ENCODE peak calls at places on chromosomes 6 and 20, in six cellular contexts. W is osteoblast, E is small intestine, Q is body of pancreas, D is GM23338, B is heart left ventricle. J is an unnamed sample. For H3K27me3, the result is how much of the 10 kb centered on the place peaks cover.

GRCh38 chr20:3218307-3218988 is 9.2 kb downstream of the ITPA start:
- DNase-seq in Q (peak), E (peak), B (peak), D (peak), W (peak), J (peak)

GRCh38 chr6:2966347-2966746 is 5.0 kb downstream of the SERPINB6 start:
- DNase-seq in Q (peak), D (no peak), W (no peak), E (peak), B (no peak), J (no peak)

GRCh38 chr6:11218827-11219826 is 13.3 kb downstream of the NEDD9 start:
- DNase-seq in W (no peak), D (no peak), B (peak), E (peak), Q (peak), J (peak)

GRCh38 chr6:46715106-46715505 is 20.1 kb downstream of the PLA2G7 start:
- DNase-seq in Q (no peak), W (peak), E (no peak), B (no peak), D (no peak), J (no peak)

GRCh38 chr6:123810948-123811347 is 7.3 kb downstream of the NKAIN2 start:
- DNase-seq in Q (no peak), E (no peak), B (no peak), W (no peak), D (no peak), J (no peak)

GRCh38 chr6:79119217-79119616 is 41.2 kb upstream of the PHIP start:
- DNase-seq in B (no peak), E (no peak), Q (no peak), D (no peak), W (no peak), J (no peak)

GRCh38 chr6:131776986-131777385 is 30.8 kb upstream of the ENPP1 start:
- DNase-seq in W (no peak), E (peak), D (no peak), Q (no peak), B (no peak), J (no peak)

GRCh38 chr6:31407699-31408098 is 4.3 kb downstream of the MICA start:
- DNase-seq in W (peak), B (no peak), E (no peak), D (no peak), Q (no peak), J (no peak)

GRCh38 chr6:166375013-166375412 is 7.7 kb downstream of the MPC1 start:
- DNase-seq in E (no peak), Q (no peak), W (no peak), D (no peak), B (no peak), J (no peak)

GRCh38 chr6:39090036-39090435 is 24.9 kb downstream of the SAYSD1 start:
- DNase-seq in B (no peak), W (no peak), E (no peak), Q (no peak), D (no peak), J (no peak)

GRCh38 chr6:85403331-85404015 is 46.4 kb upstream of the NT5E start:
- DNase-seq in B (no peak), Q (no peak), D (peak), W (peak), E (no peak), J (no peak)
- H3K4me3 ChIP-seq in B (no peak), Q (no peak), D (no peak), W (peak), E (no peak), J (no peak)

DNA sequence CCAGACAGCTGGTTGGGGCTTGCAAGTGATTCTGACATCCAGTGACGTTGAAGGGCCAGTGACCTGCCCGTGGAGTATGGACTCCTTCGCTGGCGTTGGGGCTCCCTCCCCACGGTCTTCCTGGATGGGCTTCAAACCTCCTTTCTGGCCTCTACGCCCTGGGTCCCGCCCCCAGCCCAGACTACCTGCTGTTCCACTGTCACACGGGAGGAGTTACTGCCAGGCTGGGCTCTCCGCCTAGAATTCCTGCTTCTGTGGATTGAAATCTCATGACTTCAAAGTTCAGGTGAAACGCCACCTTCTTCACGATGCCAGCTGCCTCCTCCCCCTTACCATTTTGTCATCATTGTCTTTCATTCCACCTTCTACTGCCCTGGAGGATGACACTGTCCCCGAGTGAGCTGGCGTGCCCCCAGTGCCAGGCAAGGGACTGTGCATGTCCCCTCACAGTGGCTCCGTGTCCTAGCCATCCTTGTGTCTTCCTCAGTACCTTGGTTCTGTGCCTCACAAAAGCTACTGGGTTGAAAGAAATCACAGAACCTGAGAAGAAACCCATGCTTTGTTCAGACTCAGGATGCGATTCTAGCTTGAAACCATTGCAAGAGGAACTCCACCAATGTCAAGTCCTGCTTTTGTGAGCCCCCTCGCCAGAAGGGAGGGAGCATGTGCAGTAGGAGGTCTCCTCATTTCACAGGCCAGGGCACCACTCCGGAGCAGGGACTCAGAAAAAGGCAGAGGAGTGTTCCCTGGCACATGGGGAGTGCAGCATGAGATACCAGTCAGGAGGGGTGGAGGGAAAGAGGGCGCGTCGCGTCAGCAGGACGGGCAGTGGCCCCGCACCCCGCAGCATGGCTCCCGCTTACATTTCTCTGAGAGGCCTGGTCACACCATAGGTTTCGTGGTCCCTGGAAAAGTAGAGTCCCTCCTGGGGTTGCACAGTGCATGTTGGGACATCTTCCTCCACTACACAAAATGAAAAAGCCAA is 11.0 kb upstream of the IRF4 start:
- DNase-seq in D (no peak), E (no peak), B (no peak), Q (no peak), W (no peak), J (no peak)
- H3K27me3 ChIP-seq in D (under half), E (under half), B (half or more), Q (under half), W (under half), J (under half)

GRCh38 chr6:33316603-33317417 is 734 bp downstream of the ZBTB22 start:
- DNase-seq in D (no peak), Q (no peak), B (no peak), W (no peak), E (no peak), J (no peak)
- H3K4me3 ChIP-seq in D (peak), Q (peak), B (peak), W (peak), E (peak), J (peak)

DNA sequence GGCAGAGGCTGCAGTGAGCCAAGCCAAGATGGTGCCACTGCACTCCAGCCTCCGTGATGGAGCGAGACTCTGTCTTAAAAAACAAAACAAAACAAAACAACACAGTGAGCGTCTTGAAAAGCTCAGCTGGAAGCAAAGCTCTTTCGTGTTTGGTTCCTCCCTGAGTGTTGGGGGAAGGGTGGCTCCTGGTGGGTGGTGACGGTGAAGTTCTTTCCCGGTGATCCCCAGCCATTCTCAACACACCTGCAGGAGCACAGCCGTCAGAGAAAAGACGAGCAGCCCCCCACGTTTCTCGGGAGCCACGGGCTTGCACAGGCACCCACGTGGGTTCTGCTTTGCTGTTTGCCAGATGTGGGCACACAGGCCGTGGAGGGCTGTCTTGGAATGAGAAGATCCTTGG is 3.2 kb downstream of the BHLHE23 start:
- DNase-seq in Q (no peak), B (no peak), D (peak), W (no peak), E (no peak), J (no peak)
- H3K27me3 ChIP-seq in Q (under half), B (half or more), D (half or more), W (half or more), E (half or more), J (under half)

DNA sequence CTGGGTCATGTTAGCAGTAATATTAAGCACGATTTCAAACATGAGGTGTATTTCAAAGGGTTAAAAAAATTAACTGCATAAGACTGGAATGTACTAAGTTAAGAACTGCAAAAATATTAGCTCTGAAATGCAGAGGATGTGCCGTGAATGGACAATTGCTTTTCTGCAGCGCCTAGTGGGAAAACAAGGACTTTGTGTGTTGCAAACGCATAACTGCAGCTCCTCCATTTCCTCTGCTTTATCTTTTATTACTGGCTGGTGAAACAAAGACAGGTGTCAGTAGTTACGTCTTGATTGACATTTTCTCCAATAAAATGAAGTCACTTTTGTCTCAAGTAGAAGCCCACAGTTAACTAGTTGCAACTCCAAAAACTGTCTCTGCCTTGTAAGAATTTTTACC is 1.7 kb downstream of the PDE7B start:
- DNase-seq in E (peak), D (no peak), Q (no peak), W (peak), B (no peak), J (no peak)
- H3K4me3 ChIP-seq in E (no peak), D (no peak), Q (no peak), W (peak), B (peak), J (no peak)

GRCh38 chr20:36370991-36371390 is 64.9 kb downstream of the DLGAP4 start:
- DNase-seq in B (no peak), Q (no peak), E (no peak), D (no peak), W (no peak), J (no peak)
- H3K27me3 ChIP-seq in B (under half), Q (under half), E (under half), D (under half), W (under half), J (under half)